ENCODE peak calls at places on chromosomes 7 and 10, in eight cellular contexts. N, J, R, I, M, Y, L and X are unnamed samples.

GRCh38 chr7:158573310-158573709 is 14.3 kb downstream of the PTPRN2 start:
- DNase-seq in N (no peak), J (no peak), R (no peak), I (no peak), M (no peak), Y (no peak), L (no peak), X (no peak)

GRCh38 chr7:90507692-90508091 is 38.3 kb downstream of the PTTG1IP2 start:
- DNase-seq in N (no peak), J (no peak), R (no peak), I (no peak), M (no peak), Y (no peak), L (no peak), X (no peak)

GRCh38 chr7:140525741-140526140 is 46.4 kb upstream of the MKRN1 start:
- DNase-seq in N (peak; percentile 5), J (no peak), R (no peak), I (peak; percentile 13), M (peak; percentile 58), Y (no peak), L (peak; percentile 87), X (no peak)

GRCh38 chr10:96390460-96390864 is 31.7 kb upstream of the OPALIN start:
- DNase-seq in N (no peak), J (peak; percentile 6), R (peak; percentile 47), I (no peak), M (no peak), Y (no peak), L (no peak), X (peak; percentile 41)

GRCh38 chr10:132001238-132001977 is 19.7 kb upstream of the BNIP3 start:
- DNase-seq in N (no peak), J (no peak), R (no peak), I (no peak), M (no peak), Y (peak; percentile 32), L (peak; percentile 46), X (no peak)

GRCh38 chr7:22001345-22002004 is 55.8 kb upstream of the CDCA7L start:
- DNase-seq in N (no peak), J (peak; percentile 75), R (no peak), I (no peak), M (no peak), Y (no peak), L (peak; percentile 63), X (peak; percentile 66)

GRCh38 chr10:100359030-100359432 is 12.0 kb downstream of the SCD start:
- DNase-seq in N (no peak), J (no peak), R (no peak), I (no peak), M (no peak), Y (no peak), L (no peak), X (no peak)

GRCh38 chr7:87627634-87627994 is 584 bp upstream of the RUNDC3B start:
- DNase-seq in N (peak; percentile 8), J (peak; percentile 52), R (no peak), I (peak; percentile 5), M (no peak), Y (no peak), L (no peak), X (peak; percentile 5)

GRCh38 chr10:34732926-34733325 is 82.2 kb downstream of the PARD3 start:
- DNase-seq in N (no peak), J (no peak), R (no peak), I (no peak), M (no peak), Y (no peak), L (peak; percentile 76), X (no peak)

GRCh38 chr7:75813781-75814236 is at the start of gene CCL24:
- DNase-seq in N (no peak), J (no peak), R (no peak), I (no peak), M (no peak), Y (no peak), L (no peak), X (no peak)

GRCh38 chr7:23072043-23072442 is 33.5 kb upstream of the KLHL7 start:
- DNase-seq in N (no peak), J (no peak), R (no peak), I (no peak), M (no peak), Y (no peak), L (peak; percentile 29), X (no peak)

GRCh38 chr10:77297370-77297692 is 340.3 kb downstream of the KCNMA1 start:
- DNase-seq in N (no peak), J (no peak), R (no peak), I (no peak), M (no peak), Y (no peak), L (peak; percentile 61), X (no peak)

GRCh38 chr7:3968234-3968633 is 667.2 kb downstream of the SDK1 start:
- DNase-seq in N (no peak), J (no peak), R (no peak), I (no peak), M (no peak), Y (no peak), L (no peak), X (no peak)

GRCh38 chr7:155963771-155964195 is 151.5 kb upstream of the SHH start:
- DNase-seq in N (no peak), J (no peak), R (no peak), I (no peak), M (no peak), Y (no peak), L (no peak), X (no peak)

GRCh38 chr7:92698237-92698841 is 108.1 kb upstream of the FAM133B start:
- DNase-seq in N (no peak), J (peak; percentile 42), R (no peak), I (no peak), M (no peak), Y (no peak), L (peak; percentile 92), X (no peak)

GRCh38 chr10:27614776-27615175 is 110.7 kb downstream of the RAB18 start:
- DNase-seq in N (no peak), J (no peak), R (no peak), I (no peak), M (no peak), Y (no peak), L (no peak), X (no peak)

GRCh38 chr7:36185732-36186131 is 32.7 kb downstream of the EEPD1 start:
- DNase-seq in N (no peak), J (no peak), R (no peak), I (no peak), M (no peak), Y (no peak), L (no peak), X (no peak)

GRCh38 chr7:150992833-150993302 is 2.1 kb downstream of the NOS3 start:
- DNase-seq in N (no peak), J (peak; percentile 29), R (no peak), I (no peak), M (no peak), Y (no peak), L (peak; percentile 64), X (no peak)

GRCh38 chr7:27141591-27142561 is 1.6 kb downstream of the HOXA5 start:
- DNase-seq in N (no peak), J (no peak), R (no peak), I (no peak), M (no peak), Y (no peak), L (no peak), X (no peak)

GRCh38 chr10:77983384-77984341 is 45.7 kb downstream of the POLR3A start:
- DNase-seq in N (no peak), J (no peak), R (no peak), I (no peak), M (no peak), Y (no peak), L (peak; percentile 84), X (peak; percentile 32)

GRCh38 chr7:475425-475728 is 44.3 kb downstream of the PDGFA start:
- DNase-seq in N (no peak), J (no peak), R (peak; percentile 56), I (no peak), M (no peak), Y (no peak), L (no peak), X (no peak)

GRCh38 chr10:70771311-70772194 is 13.6 kb downstream of the TBATA start:
- DNase-seq in N (no peak), J (no peak), R (no peak), I (no peak), M (no peak), Y (no peak), L (no peak), X (peak; percentile 3)